ENCODE peak calls at places on chromosome 3, in five cellular contexts. Q is iPS-NIHi11, J is DMS 273 treated with DMSO at 0.1 percent for 48 hours, S is GF-D8, G is GM20000. D is an unnamed sample.

GRCh38 chr3:9080165-9080564 is 116.9 kb upstream of the RAD18 start:
- DNase-seq in Q (no peak), J (no peak), S (no peak), G (no peak), D (no peak)

GRCh38 chr3:171797265-171797679 is 13.0 kb downstream of the PLD1 start:
- DNase-seq in Q (no peak), J (no peak), S (no peak), G (no peak), D (no peak)

GRCh38 chr3:52555056-52555455 is 18.7 kb downstream of the UQCC5 start:
- DNase-seq in Q (no peak), J (no peak), S (no peak), G (no peak), D (no peak)

GRCh38 chr3:156334841-156335545 is 214.6 kb downstream of the KCNAB1 start:
- DNase-seq in Q (peak), J (no peak), S (no peak), G (no peak), D (no peak)

GRCh38 chr3:112649478-112649735 is 8.5 kb upstream of the CCDC80 start:
- DNase-seq in Q (no peak), J (no peak), S (no peak), G (no peak), D (no peak)

GRCh38 chr3:6602329-6602728 is 258.6 kb upstream of the GRM7 start:
- DNase-seq in Q (no peak), J (no peak), S (no peak), G (no peak), D (no peak)

GRCh38 chr3:100042577-100042981 is 71.7 kb downstream of the FILIP1L start:
- DNase-seq in Q (no peak), J (no peak), S (no peak), G (no peak), D (no peak)

GRCh38 chr3:32374788-32375595 is 16.7 kb upstream of the CMTM7 start:
- DNase-seq in Q (peak), J (peak), S (peak), G (peak), D (peak)

GRCh38 chr3:182740710-182741109 is 52.6 kb upstream of the ATP11B start:
- DNase-seq in Q (peak), J (peak), S (no peak), G (no peak), D (no peak)

GRCh38 chr3:29186131-29186599 is 94.7 kb upstream of the RBMS3 start:
- DNase-seq in Q (no peak), J (no peak), S (no peak), G (no peak), D (peak)

D was measured in Kasumi-1.